ENCODE peak calls at places on chromosome 15, in six cellular contexts. K, D, V, C, O and J are unnamed samples.

GRCh38 chr15:70474682-70475438 is 288.5 kb downstream of the UACA start:
- DNase-seq in K (no peak), D (peak; percentile 72), V (peak; percentile 85), C (no peak), O (peak; percentile 94), J (no peak)

GRCh38 chr15:47218295-47218694 is 499.0 kb upstream of the SEMA6D start:
- DNase-seq in K (no peak), D (no peak), V (no peak), C (no peak), O (no peak), J (no peak)

GRCh38 chr15:68348064-68348463 is 70.5 kb downstream of the FEM1B start:
- DNase-seq in K (no peak), D (no peak), V (no peak), C (no peak), O (peak; percentile 52), J (no peak)

GRCh38 chr15:98177950-98178848 is 217.7 kb downstream of the ARRDC4 start:
- DNase-seq in K (no peak), D (no peak), V (peak; percentile 39), C (no peak), O (peak; percentile 75), J (peak; percentile 65)

GRCh38 chr15:89820651-89821611 is 6.3 kb upstream of the ANPEP start:
- DNase-seq in K (no peak), D (no peak), V (peak; percentile 78), C (no peak), O (peak; percentile 83), J (no peak)

GRCh38 chr15:70494861-70495571 is 268.3 kb downstream of the UACA start:
- DNase-seq in K (no peak), D (no peak), V (peak; percentile 80), C (no peak), O (peak; percentile 65), J (no peak)

GRCh38 chr15:73767794-73768501 is 14.8 kb upstream of the INSYN1 start:
- DNase-seq in K (no peak), D (no peak), V (no peak), C (no peak), O (no peak), J (no peak)

GRCh38 chr15:78390823-78391222 is 47.2 kb upstream of the IREB2 start:
- DNase-seq in K (no peak), D (no peak), V (no peak), C (no peak), O (peak; percentile 82), J (no peak)

GRCh38 chr15:84992157-84992940 is 10.7 kb downstream of the PDE8A start:
- DNase-seq in K (peak; percentile 22), D (no peak), V (peak; percentile 84), C (no peak), O (peak; percentile 53), J (no peak)

GRCh38 chr15:76903251-76903681 is 1.9 kb downstream of the SCAPER start:
- DNase-seq in K (no peak), D (no peak), V (peak; percentile 33), C (no peak), O (peak; percentile 49), J (no peak)

GRCh38 chr15:68126415-68126814 is 72.3 kb downstream of the PIAS1 start:
- DNase-seq in K (no peak), D (peak; percentile 59), V (no peak), C (no peak), O (peak; percentile 39), J (no peak)

GRCh38 chr15:67836134-67836455 is 3.8 kb downstream of the RNU6-1 start:
- DNase-seq in K (no peak), D (no peak), V (no peak), C (no peak), O (no peak), J (no peak)

GRCh38 chr15:90396321-90396720 is 8.3 kb downstream of the IQGAP1 start:
- DNase-seq in K (no peak), D (no peak), V (no peak), C (no peak), O (no peak), J (no peak)

GRCh38 chr15:89462198-89462912 is 34.0 kb downstream of the RHCG start:
- DNase-seq in K (no peak), D (no peak), V (no peak), C (no peak), O (peak; percentile 29), J (peak; percentile 40)

GRCh38 chr15:35911052-35911780 is 365.3 kb upstream of the DPH6 start:
- DNase-seq in K (no peak), D (no peak), V (no peak), C (peak; percentile 31), O (no peak), J (no peak)

GRCh38 chr15:81146454-81146853 is 12.4 kb downstream of the CFAP161 start:
- DNase-seq in K (no peak), D (no peak), V (no peak), C (no peak), O (no peak), J (no peak)

GRCh38 chr15:74727727-74728126 is 2.4 kb upstream of the CYP1A1 start:
- DNase-seq in K (no peak), D (peak; percentile 56), V (no peak), C (no peak), O (no peak), J (peak; percentile 19)

GRCh38 chr15:66369773-66370651 is 13.5 kb upstream of the TIPIN start:
- DNase-seq in K (no peak), D (no peak), V (peak; percentile 53), C (no peak), O (peak; percentile 5), J (no peak)

GRCh38 chr15:46502668-46503067 is 867.8 kb downstream of the SQOR start:
- DNase-seq in K (no peak), D (no peak), V (no peak), C (no peak), O (no peak), J (no peak)

GRCh38 chr15:48423342-48423741 is 92.1 kb downstream of the DUT start:
- DNase-seq in K (no peak), D (no peak), V (no peak), C (no peak), O (no peak), J (no peak)

GRCh38 chr15:34297059-34297458 is 40.5 kb downstream of the SLC12A6 start:
- DNase-seq in K (no peak), D (no peak), V (no peak), C (no peak), O (no peak), J (no peak)

GRCh38 chr15:49438970-49439631 is 16.1 kb downstream of the FGF7 start:
- DNase-seq in K (no peak), D (peak; percentile 52), V (no peak), C (peak; percentile 3), O (no peak), J (no peak)

GRCh38 chr15:87227846-87228245 is 1028.7 kb downstream of the NTRK3 start:
- DNase-seq in K (no peak), D (no peak), V (no peak), C (no peak), O (peak; percentile 17), J (no peak)

GRCh38 chr15:43370310-43370974 is 401 bp downstream of the ZSCAN29 start:
- DNase-seq in K (no peak), D (peak; percentile 56), V (no peak), C (no peak), O (peak; percentile 26), J (peak; percentile 36)

GRCh38 chr15:47523669-47524068 is 193.6 kb upstream of the SEMA6D start:
- DNase-seq in K (no peak), D (no peak), V (no peak), C (no peak), O (peak; percentile 25), J (no peak)